ENCODE peak calls at places on chromosome 7, in six cellular contexts. E is body of pancreas, R is adrenal gland, D is testis, T is GM12891, G is HCT116. N is an unnamed sample.
A peak's percentile ranks its signal among the peaks of the same experiment; 100 is the strongest.

GRCh38 chr7:3218561-3219225 is 82.4 kb upstream of the SDK1 start:
- DNase-seq in E (peak; percentile 23), R (no peak), D (no peak), T (no peak), G (no peak), N (no peak)

GRCh38 chr7:95907337-95907736 is 135.0 kb downstream of the DYNC1I1 start:
- DNase-seq in E (no peak), R (no peak), D (no peak), T (no peak), G (no peak), N (no peak)

GRCh38 chr7:27244488-27245123 is 2.0 kb downstream of the EVX1 start:
- DNase-seq in E (no peak), R (no peak), D (no peak), T (no peak), G (no peak), N (no peak)

GRCh38 chr7:96663457-96663856 is 46.2 kb downstream of the SEM1 start:
- DNase-seq in E (no peak), R (no peak), D (no peak), T (peak; percentile 9), G (no peak), N (no peak)

GRCh38 chr7:141663081-141663510 is 38.9 kb downstream of the DENND11 start:
- DNase-seq in E (peak; percentile 41), R (no peak), D (no peak), T (no peak), G (no peak), N (peak; percentile 41)

GRCh38 chr7:157615101-157615817 is 278.5 kb downstream of the DNAJB6 start:
- DNase-seq in E (no peak), R (no peak), D (peak; percentile 87), T (no peak), G (no peak), N (no peak)

GRCh38 chr7:73827568-73828106 is 3.2 kb upstream of the CLDN4 start:
- DNase-seq in E (peak; percentile 96), R (peak; percentile 79), D (peak; percentile 32), T (no peak), G (peak; percentile 87), N (peak; percentile 55)

GRCh38 chr7:99258501-99258900 is 14.1 kb upstream of the MYH16 start:
- DNase-seq in E (no peak), R (no peak), D (no peak), T (no peak), G (no peak), N (no peak)

DNA sequence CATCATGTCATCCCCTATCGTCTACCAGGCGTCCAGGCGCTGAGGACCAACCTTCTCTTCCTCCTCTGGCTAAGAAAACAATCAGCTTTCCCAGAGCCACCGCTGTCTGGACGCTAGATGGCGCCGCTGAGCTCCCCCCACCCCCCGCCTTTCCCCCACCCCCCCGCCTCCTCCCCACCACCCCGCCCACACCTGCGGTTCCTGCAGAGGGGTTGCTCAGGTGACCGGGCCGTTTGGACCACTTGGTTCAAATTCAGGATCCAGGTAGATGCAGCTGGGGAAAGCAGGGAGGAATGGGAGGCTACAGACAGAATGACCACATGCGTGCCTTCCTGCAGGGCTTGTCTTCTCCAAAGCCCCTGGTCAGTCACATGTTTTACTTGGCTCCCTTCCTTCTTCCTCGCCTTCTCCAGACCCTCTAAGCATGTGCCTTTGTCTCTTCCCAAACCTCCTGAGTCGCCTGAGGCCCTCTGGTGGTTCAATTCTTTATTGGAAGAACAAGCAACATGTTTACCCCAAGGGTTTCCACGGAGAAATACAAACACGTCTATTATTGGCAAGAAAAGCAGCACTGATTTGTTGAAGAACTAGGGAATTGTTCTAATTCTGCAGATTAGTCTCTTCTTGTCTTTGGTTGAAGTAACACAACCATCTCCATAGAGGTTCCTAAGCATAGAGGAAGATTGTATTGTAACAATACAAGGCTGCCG is 24.7 kb downstream of the AOC1 start:
- DNase-seq in E (peak; percentile 63), R (peak; percentile 68), D (peak; percentile 72), T (peak; percentile 50), G (peak; percentile 87), N (peak; percentile 56)
- TF ChIP-seq POLR2A in E (no peak), R (no peak), D (no peak), T (no peak), G (no peak), N (no peak)

DNA sequence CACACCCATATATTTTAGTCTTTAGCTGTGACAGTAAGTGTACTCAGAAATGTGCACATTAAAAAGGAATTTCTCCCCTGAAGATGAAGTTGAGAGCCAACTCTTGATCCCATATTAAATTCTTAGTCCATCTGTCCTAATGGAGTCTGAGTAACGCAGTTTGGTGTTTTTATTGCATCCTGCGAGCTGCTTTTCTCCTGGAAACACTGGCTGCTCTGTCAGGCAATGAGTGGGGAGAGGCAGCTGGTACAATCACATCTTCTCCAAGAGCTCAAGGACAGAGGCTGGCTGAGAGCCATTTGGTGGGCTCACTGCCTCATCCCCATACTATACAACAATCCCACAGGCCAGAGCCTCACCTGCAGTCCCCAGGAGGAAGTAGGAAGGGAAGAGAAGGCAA is 473.6 kb upstream of the C7orf33 start:
- DNase-seq in E (no peak), R (no peak), D (no peak), T (no peak), G (no peak), N (no peak)
- TF ChIP-seq POLR2A in E (no peak), R (no peak), D (no peak), T (no peak), G (no peak), N (no peak)

GRCh38 chr7:123787227-123788007 is 38.6 kb upstream of the WASL start:
- DNase-seq in E (no peak), R (peak; percentile 49), D (no peak), T (no peak), G (no peak), N (no peak)
- TF ChIP-seq POLR2A in E (no peak), R (no peak), D (no peak), T (no peak), G (no peak), N (no peak)

GRCh38 chr7:151793531-151793935 is 83.4 kb downstream of the PRKAG2 start:
- DNase-seq in E (peak; percentile 56), R (peak; percentile 24), D (no peak), T (no peak), G (no peak), N (no peak)

GRCh38 chr7:151790095-151790825 is 86.7 kb downstream of the PRKAG2 start:
- DNase-seq in E (no peak), R (no peak), D (no peak), T (no peak), G (no peak), N (no peak)

GRCh38 chr7:151790826-151791379 is 86.0 kb downstream of the PRKAG2 start:
- DNase-seq in E (no peak), R (no peak), D (no peak), T (no peak), G (no peak), N (no peak)

GRCh38 chr7:151792671-151793070 is 84.2 kb downstream of the PRKAG2 start:
- DNase-seq in E (no peak), R (no peak), D (no peak), T (no peak), G (no peak), N (no peak)

DNA sequence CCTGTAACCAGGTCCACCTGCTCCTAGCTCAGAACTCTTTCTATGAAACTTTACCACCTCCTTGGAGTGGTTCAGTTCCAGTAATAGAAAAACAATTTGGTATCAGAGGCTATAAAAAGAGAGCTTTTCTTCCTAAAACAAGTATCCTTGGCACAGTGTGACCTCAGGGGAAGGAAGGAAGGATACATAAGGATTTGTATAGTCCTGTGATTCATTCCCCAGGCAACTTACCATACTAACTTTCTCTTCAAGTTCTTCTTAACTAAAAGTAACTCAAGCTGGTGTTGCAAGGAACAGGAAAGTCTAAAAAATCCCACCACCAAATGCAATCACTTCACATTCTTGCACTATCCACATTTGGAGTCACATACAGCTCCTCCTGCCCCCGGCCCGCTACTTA is 84.9 kb downstream of the PRKAG2 start:
- DNase-seq in E (no peak), R (no peak), D (no peak), T (no peak), G (no peak), N (no peak)
- TF ChIP-seq POLR2A in E (no peak), R (no peak), D (no peak), T (no peak), G (no peak), N (no peak)

GRCh38 chr7:135390829-135391228 is 119.1 kb downstream of the CNOT4 start:
- DNase-seq in E (peak; percentile 21), R (no peak), D (no peak), T (no peak), G (no peak), N (no peak)
- TF ChIP-seq POLR2A in E (no peak), R (no peak), D (no peak), T (no peak), G (no peak), N (no peak)

DNA sequence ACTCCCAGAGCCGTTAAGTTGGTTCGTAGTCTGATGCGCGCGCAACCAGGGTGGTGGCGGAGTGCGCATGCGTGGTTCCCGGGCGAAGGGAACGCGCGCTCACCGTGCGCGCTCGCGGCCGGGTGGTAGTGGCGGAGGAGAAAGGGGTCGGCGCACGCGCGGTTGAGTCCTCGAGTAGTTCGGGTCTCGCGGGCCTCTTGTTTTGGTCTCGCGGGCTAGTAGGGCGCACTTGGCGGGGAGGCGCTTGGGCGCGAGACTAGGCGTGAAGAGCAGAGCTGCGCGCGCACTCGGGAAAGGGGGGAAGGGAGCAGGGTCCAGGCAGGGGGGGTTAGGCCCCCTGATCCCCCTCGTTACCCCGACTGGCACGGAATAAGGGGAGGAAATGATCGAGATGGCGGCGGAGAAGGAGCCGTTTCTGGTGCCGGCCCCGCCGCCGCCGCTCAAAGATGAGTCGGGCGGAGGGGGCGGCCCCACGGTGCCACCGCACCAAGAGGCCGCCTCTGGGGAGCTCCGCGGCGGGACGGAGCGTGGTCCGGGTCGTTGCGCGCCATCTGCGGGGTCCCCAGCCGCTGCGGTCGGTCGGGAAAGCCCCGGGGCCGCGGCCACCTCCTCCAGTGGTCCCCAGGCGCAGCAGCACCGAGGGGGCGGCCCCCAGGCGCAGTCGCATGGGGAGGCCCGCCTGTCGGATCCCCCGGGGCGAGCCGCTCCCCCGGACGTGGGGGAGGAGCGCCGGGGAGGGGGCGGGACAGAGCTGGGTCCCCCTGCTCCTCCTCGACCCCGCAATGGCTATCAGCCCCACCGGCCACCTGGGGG is at the start of gene MEPCE:
- DNase-seq in E (peak; percentile 96), R (peak; percentile 98), D (peak; percentile 97), T (peak; percentile 88), G (peak; percentile 89), N (peak; percentile 96)
- TF ChIP-seq POLR2A in E (peak; percentile 40), R (peak; percentile 45), D (peak; percentile 39), T (peak; percentile 18), G (peak; percentile 9), N (no peak)

N was measured in erythroblast.